ENCODE peak calls at places on chromosomes 6 and 20, in ten cellular contexts. G is endothelial cell; K is GM12864; E is CD8-positive, alpha-beta T cell; Y is GM12878; C is SK-N-SH; D is ovary; W is GM23338; R is bronchial epithelial cell; T is nephron progenitor cell. Q is an unnamed sample.

GRCh38 chr6:159217595-159218275 is 48.5 kb downstream of the FNDC1 start:
- DNase-seq in G (peak; percentile 65), K (no peak), E (no peak), Y (peak; percentile 4), C (peak; percentile 72), D (no peak), W (peak; percentile 90), R (peak; percentile 25), T (peak; percentile 64), Q (peak; percentile 61)

GRCh38 chr6:157631388-157631787 is 191.7 kb upstream of the SNX9 start:
- DNase-seq in G (no peak), K (no peak), E (no peak), Y (no peak), C (no peak), D (no peak), W (no peak), R (no peak), T (no peak), Q (no peak)

GRCh38 chr6:47308674-47309325 is 905 bp downstream of the TNFRSF21 start:
- DNase-seq in G (peak; percentile 33), K (no peak), E (no peak), Y (no peak), C (peak; percentile 71), D (peak; percentile 28), W (peak; percentile 43), R (no peak), T (peak; percentile 56), Q (no peak)

GRCh38 chr6:49923826-49924225 is 40.1 kb downstream of the DEFB114 start:
- DNase-seq in G (no peak), K (no peak), E (no peak), Y (no peak), C (no peak), D (no peak), W (peak; percentile 77), R (no peak), T (no peak), Q (no peak)

GRCh38 chr6:31308050-31308844 is 36.4 kb upstream of the HLA-C start:
- DNase-seq in G (peak; percentile 8), K (peak; percentile 36), E (peak; percentile 76), Y (no peak), C (no peak), D (peak; percentile 13), W (peak; percentile 88), R (peak; percentile 15), T (no peak), Q (peak; percentile 81)

GRCh38 chr6:102114402-102114801 is 720.9 kb downstream of the GRIK2 start:
- DNase-seq in G (peak; percentile 16), K (no peak), E (no peak), Y (no peak), C (no peak), D (no peak), W (peak; percentile 72), R (peak; percentile 15), T (peak; percentile 6), Q (peak; percentile 3)

GRCh38 chr20:41133709-41134361 is 3.5 kb upstream of the PLCG1 start:
- DNase-seq in G (no peak), K (peak; percentile 86), E (no peak), Y (peak; percentile 94), C (no peak), D (no peak), W (no peak), R (peak; percentile 98), T (no peak), Q (peak; percentile 89)

GRCh38 chr6:130997061-130997753 is 65.8 kb downstream of the EPB41L2 start:
- DNase-seq in G (no peak), K (no peak), E (no peak), Y (no peak), C (no peak), D (no peak), W (no peak), R (no peak), T (no peak), Q (no peak)

GRCh38 chr20:13274311-13274965 is 53.4 kb downstream of the ISM1 start:
- DNase-seq in G (peak; percentile 47), K (no peak), E (no peak), Y (no peak), C (no peak), D (no peak), W (peak; percentile 84), R (no peak), T (peak; percentile 68), Q (no peak)

GRCh38 chr6:162377735-162378134 is 349.8 kb downstream of the PRKN start:
- DNase-seq in G (no peak), K (no peak), E (no peak), Y (no peak), C (no peak), D (no peak), W (no peak), R (no peak), T (no peak), Q (no peak)

GRCh38 chr20:31719644-31720485 is 2.8 kb downstream of the BCL2L1 start:
- DNase-seq in G (no peak), K (no peak), E (no peak), Y (no peak), C (no peak), D (no peak), W (peak; percentile 90), R (peak; percentile 37), T (peak; percentile 29), Q (no peak)

GRCh38 chr20:31723282-31724078 is 812 bp upstream of the BCL2L1 start:
- DNase-seq in G (peak; percentile 100), K (peak; percentile 93), E (peak; percentile 98), Y (peak; percentile 83), C (peak; percentile 99), D (peak; percentile 99), W (peak; percentile 100), R (peak; percentile 90), T (peak; percentile 99), Q (peak; percentile 98)

GRCh38 chr20:31720486-31721407 is 1.9 kb downstream of the BCL2L1 start:
- DNase-seq in G (no peak), K (no peak), E (peak; percentile 23), Y (no peak), C (no peak), D (no peak), W (peak; percentile 30), R (peak; percentile 22), T (no peak), Q (peak; percentile 42)

GRCh38 chr20:31721408-31722332 is 998 bp downstream of the BCL2L1 start:
- DNase-seq in G (no peak), K (no peak), E (no peak), Y (no peak), C (no peak), D (peak; percentile 43), W (peak; percentile 43), R (no peak), T (no peak), Q (no peak)

GRCh38 chr20:31722388-31723281 is at the start of gene BCL2L1:
- DNase-seq in G (peak; percentile 84), K (no peak), E (peak; percentile 57), Y (no peak), C (peak; percentile 90), D (peak; percentile 80), W (peak; percentile 96), R (peak; percentile 74), T (peak; percentile 77), Q (peak; percentile 56)
- TF ChIP-seq CTCF in G (peak; percentile 69), K (peak; percentile 62), E (no peak), Y (peak; percentile 54), C (peak; percentile 72), D (peak; percentile 49), W (peak; percentile 60), R (peak; percentile 89), T (peak; percentile 67), Q (no peak)

DNA sequence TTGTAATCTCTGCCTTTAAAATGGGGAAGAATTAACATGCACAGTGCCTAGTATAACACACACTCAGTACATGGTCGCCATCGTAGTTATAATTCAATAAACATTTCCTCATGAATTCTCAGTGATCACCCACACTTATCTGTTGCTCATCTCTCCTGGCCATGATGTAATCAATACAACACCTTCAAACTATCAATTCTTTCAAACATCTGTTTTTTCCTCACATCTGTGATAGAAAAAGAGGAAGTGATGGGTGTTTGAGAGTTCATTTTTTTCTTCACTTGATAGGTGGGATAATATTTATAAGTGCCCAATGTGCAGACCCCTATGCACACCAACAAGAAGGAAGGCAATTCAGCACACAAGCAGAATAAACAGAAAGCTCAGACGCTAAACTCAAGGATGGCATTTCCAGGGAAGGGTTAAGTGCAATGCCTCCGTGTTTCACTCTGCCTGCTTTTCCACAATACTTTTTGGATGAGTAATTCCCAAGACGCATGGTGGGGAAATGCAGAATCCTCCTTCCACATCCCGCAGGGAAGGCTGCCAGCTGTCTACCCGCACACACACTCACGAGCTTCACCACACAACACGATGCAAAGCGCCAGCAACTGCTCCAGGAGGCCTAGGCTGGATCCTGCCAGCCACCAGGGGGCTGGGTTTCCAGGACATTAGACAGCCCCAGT is 100.3 kb downstream of the GMPR start:
- DNase-seq in G (peak; percentile 28), K (no peak), E (no peak), Y (no peak), C (peak; percentile 59), D (peak; percentile 77), W (peak; percentile 59), R (peak; percentile 88), T (peak; percentile 32), Q (no peak)
- TF ChIP-seq CTCF in G (no peak), K (peak; percentile 29), E (no peak), Y (peak; percentile 20), C (peak; percentile 83), D (no peak), W (peak; percentile 45), R (peak; percentile 62), T (peak; percentile 34), Q (no peak)

GRCh38 chr20:38304845-38305447 is 990 bp downstream of the BPI start:
- DNase-seq in G (peak; percentile 56), K (no peak), E (no peak), Y (no peak), C (peak; percentile 33), D (no peak), W (peak; percentile 78), R (peak; percentile 26), T (peak; percentile 26), Q (peak; percentile 45)
- TF ChIP-seq CTCF in G (peak; percentile 46), K (peak; percentile 59), E (no peak), Y (peak; percentile 55), C (peak; percentile 53), D (no peak), W (peak; percentile 82), R (peak; percentile 80), T (peak; percentile 29), Q (peak; percentile 24)

GRCh38 chr6:113489946-113490345 is 367.2 kb upstream of the MARCKS start:
- DNase-seq in G (no peak), K (no peak), E (no peak), Y (no peak), C (no peak), D (no peak), W (no peak), R (no peak), T (no peak), Q (no peak)

GRCh38 chr6:113486172-113486571 is 371.0 kb upstream of the MARCKS start:
- DNase-seq in G (no peak), K (no peak), E (no peak), Y (no peak), C (no peak), D (no peak), W (no peak), R (peak; percentile 31), T (no peak), Q (no peak)

GRCh38 chr6:113488061-113488460 is 369.1 kb upstream of the MARCKS start:
- DNase-seq in G (no peak), K (no peak), E (no peak), Y (no peak), C (no peak), D (no peak), W (no peak), R (no peak), T (no peak), Q (no peak)

GRCh38 chr6:113490356-113490755 is 366.8 kb upstream of the MARCKS start:
- DNase-seq in G (no peak), K (no peak), E (no peak), Y (no peak), C (no peak), D (no peak), W (no peak), R (peak; percentile 66), T (no peak), Q (no peak)

GRCh38 chr6:113488812-113489685 is 368.1 kb upstream of the MARCKS start:
- DNase-seq in G (no peak), K (no peak), E (no peak), Y (no peak), C (no peak), D (no peak), W (peak; percentile 61), R (no peak), T (no peak), Q (no peak)
- TF ChIP-seq CTCF in G (no peak), K (peak; percentile 36), E (no peak), Y (peak; percentile 20), C (peak; percentile 37), D (no peak), W (peak; percentile 88), R (peak; percentile 18), T (no peak), Q (no peak)

Q was measured in GM20000.